ENCODE peak calls at places on chromosomes 7 and 10, in eight cellular contexts. F is sciatic nerve; M is stimulated activated CD8-positive, alpha-beta memory T cell treated with anti-CD3 and anti-CD28 coated beads, Interleukin-2, amount 100 ng/mL, for 48 hours; D is GM12892; P is naive B cell; V is activated T-helper 1 cell treated with anti-CD3 and anti-CD28 coated beads, Interleukin-2, amount 50 U/mL, for 16 hours; J is transverse colon; U is NCI-H82. G is an unnamed sample.

GRCh38 chr10:12279281-12279680 is 70.1 kb upstream of the CAMK1D start:
- DNase-seq in F (no peak), M (no peak), D (no peak), P (no peak), V (no peak), J (no peak), U (no peak), G (no peak)

GRCh38 chr7:132752431-132752830 is 176.2 kb upstream of the PLXNA4 start:
- DNase-seq in F (no peak), M (no peak), D (no peak), P (no peak), V (no peak), J (no peak), U (no peak), G (no peak)

GRCh38 chr10:33803248-33803647 is 468.8 kb upstream of the NRP1 start:
- DNase-seq in F (no peak), M (no peak), D (no peak), P (no peak), V (no peak), J (no peak), U (no peak), G (no peak)

GRCh38 chr7:30564243-30564892 is 30.3 kb upstream of the GARS1 start:
- DNase-seq in F (peak), M (peak), D (peak), P (peak), V (peak), J (peak), U (peak), G (peak)

GRCh38 chr7:151550601-151551286 is 31.0 kb upstream of the RHEB start:
- DNase-seq in F (no peak), M (no peak), D (no peak), P (no peak), V (no peak), J (no peak), U (no peak), G (no peak)

GRCh38 chr10:35413985-35414861 is 77.9 kb downstream of the CCNY start:
- DNase-seq in F (no peak), M (peak), D (no peak), P (no peak), V (no peak), J (no peak), U (peak), G (no peak)

GRCh38 chr7:157361537-157361936 is 24.7 kb downstream of the DNAJB6 start:
- DNase-seq in F (peak), M (no peak), D (no peak), P (no peak), V (no peak), J (no peak), U (no peak), G (no peak)

GRCh38 chr10:14698487-14699170 is 76.1 kb downstream of the FAM107B start:
- DNase-seq in F (no peak), M (no peak), D (no peak), P (no peak), V (no peak), J (no peak), U (no peak), G (peak)

GRCh38 chr10:115136616-115137015 is 43.5 kb downstream of the ATRNL1 start:
- DNase-seq in F (no peak), M (no peak), D (no peak), P (no peak), V (no peak), J (no peak), U (no peak), G (no peak)

GRCh38 chr7:4479367-4480039 is 202.6 kb upstream of the FOXK1 start:
- DNase-seq in F (no peak), M (no peak), D (no peak), P (no peak), V (no peak), J (peak), U (peak), G (no peak)

GRCh38 chr10:61262486-61263261 is 190.5 kb downstream of the TMEM26 start:
- DNase-seq in F (no peak), M (no peak), D (no peak), P (no peak), V (no peak), J (no peak), U (no peak), G (no peak)

GRCh38 chr10:59709472-59710125 is at the start of gene SLC16A9:
- DNase-seq in F (peak), M (peak), D (peak), P (peak), V (no peak), J (peak), U (peak), G (peak)